ENCODE peak calls at places on chromosomes 3 and 15, in nine cellular contexts. One of them, this sample, is unnamed.

GRCh38 chr15:42092666-42093445 is 1.5 kb downstream of the PLA2G4D start:
- DNase-seq in CD8-positive, alpha-beta T cell: no peak
- DNase-seq in HepG2: no peak
- DNase-seq in adrenal gland: no peak
- DNase-seq in GM12864: no peak
- DNase-seq in astrocyte: no peak
- DNase-seq in IMR-90: no peak
- DNase-seq in fibroblast of pulmonary artery: no peak
- DNase-seq in transverse colon: no peak
- DNase-seq in this sample: no peak

GRCh38 chr15:71742964-71743363 is 67.4 kb upstream of the NR2E3 start:
- DNase-seq in CD8-positive, alpha-beta T cell: no peak
- DNase-seq in HepG2: no peak
- DNase-seq in adrenal gland: no peak
- DNase-seq in GM12864: no peak
- DNase-seq in astrocyte: no peak
- DNase-seq in IMR-90: no peak
- DNase-seq in fibroblast of pulmonary artery: no peak
- DNase-seq in transverse colon: no peak
- DNase-seq in this sample: no peak

GRCh38 chr15:86247249-86247955 is 167.7 kb downstream of the AGBL1 start:
- DNase-seq in CD8-positive, alpha-beta T cell: no peak
- DNase-seq in HepG2: no peak
- DNase-seq in adrenal gland: peak
- DNase-seq in GM12864: no peak
- DNase-seq in astrocyte: no peak
- DNase-seq in IMR-90: no peak
- DNase-seq in fibroblast of pulmonary artery: no peak
- DNase-seq in transverse colon: no peak
- DNase-seq in this sample: no peak

GRCh38 chr3:8266679-8267267 is 234.8 kb upstream of the LMCD1 start:
- DNase-seq in CD8-positive, alpha-beta T cell: no peak
- DNase-seq in HepG2: no peak
- DNase-seq in adrenal gland: no peak
- DNase-seq in GM12864: no peak
- DNase-seq in astrocyte: peak
- DNase-seq in IMR-90: no peak
- DNase-seq in fibroblast of pulmonary artery: no peak
- DNase-seq in transverse colon: no peak
- DNase-seq in this sample: no peak

GRCh38 chr3:65473746-65474145 is 565.0 kb downstream of the MAGI1 start:
- DNase-seq in CD8-positive, alpha-beta T cell: no peak
- DNase-seq in HepG2: no peak
- DNase-seq in adrenal gland: no peak
- DNase-seq in GM12864: no peak
- DNase-seq in astrocyte: peak
- DNase-seq in IMR-90: peak
- DNase-seq in fibroblast of pulmonary artery: peak
- DNase-seq in transverse colon: no peak
- DNase-seq in this sample: no peak

GRCh38 chr3:18071833-18072232 is 329.4 kb upstream of the TBC1D5 start:
- DNase-seq in CD8-positive, alpha-beta T cell: no peak
- DNase-seq in HepG2: no peak
- DNase-seq in adrenal gland: no peak
- DNase-seq in GM12864: no peak
- DNase-seq in astrocyte: peak
- DNase-seq in IMR-90: no peak
- DNase-seq in fibroblast of pulmonary artery: no peak
- DNase-seq in transverse colon: no peak
- DNase-seq in this sample: no peak

GRCh38 chr15:95291878-95292472 is 1038.5 kb upstream of the NR2F2 start:
- DNase-seq in CD8-positive, alpha-beta T cell: no peak
- DNase-seq in HepG2: peak
- DNase-seq in adrenal gland: no peak
- DNase-seq in GM12864: no peak
- DNase-seq in astrocyte: no peak
- DNase-seq in IMR-90: peak
- DNase-seq in fibroblast of pulmonary artery: peak
- DNase-seq in transverse colon: no peak
- DNase-seq in this sample: peak

GRCh38 chr15:62849316-62850129 is 193.0 kb upstream of the TPM1 start:
- DNase-seq in CD8-positive, alpha-beta T cell: no peak
- DNase-seq in HepG2: no peak
- DNase-seq in adrenal gland: no peak
- DNase-seq in GM12864: no peak
- DNase-seq in astrocyte: peak
- DNase-seq in IMR-90: no peak
- DNase-seq in fibroblast of pulmonary artery: no peak
- DNase-seq in transverse colon: no peak
- DNase-seq in this sample: no peak

GRCh38 chr3:128170866-128171516 is 17.7 kb downstream of the EEFSEC start:
- DNase-seq in CD8-positive, alpha-beta T cell: no peak
- DNase-seq in HepG2: peak
- DNase-seq in adrenal gland: peak
- DNase-seq in GM12864: no peak
- DNase-seq in astrocyte: peak
- DNase-seq in IMR-90: peak
- DNase-seq in fibroblast of pulmonary artery: peak
- DNase-seq in transverse colon: peak
- DNase-seq in this sample: peak

GRCh38 chr15:84034831-84035753 is 200.5 kb upstream of the GOLGA6L4 start:
- DNase-seq in CD8-positive, alpha-beta T cell: no peak
- DNase-seq in HepG2: peak
- DNase-seq in adrenal gland: no peak
- DNase-seq in GM12864: peak
- DNase-seq in astrocyte: peak
- DNase-seq in IMR-90: peak
- DNase-seq in fibroblast of pulmonary artery: peak
- DNase-seq in transverse colon: no peak
- DNase-seq in this sample: peak

GRCh38 chr3:182979103-182979697 is 1.1 kb downstream of the DCUN1D1 start:
- DNase-seq in CD8-positive, alpha-beta T cell: no peak
- DNase-seq in HepG2: peak
- DNase-seq in adrenal gland: no peak
- DNase-seq in GM12864: no peak
- DNase-seq in astrocyte: peak
- DNase-seq in IMR-90: peak
- DNase-seq in fibroblast of pulmonary artery: no peak
- DNase-seq in transverse colon: no peak
- DNase-seq in this sample: peak

GRCh38 chr3:14391033-14391432 is 11.4 kb upstream of the SLC6A6 start:
- DNase-seq in CD8-positive, alpha-beta T cell: no peak
- DNase-seq in HepG2: peak
- DNase-seq in adrenal gland: peak
- DNase-seq in GM12864: no peak
- DNase-seq in astrocyte: peak
- DNase-seq in IMR-90: peak
- DNase-seq in fibroblast of pulmonary artery: peak
- DNase-seq in transverse colon: no peak
- DNase-seq in this sample: no peak

DNA sequence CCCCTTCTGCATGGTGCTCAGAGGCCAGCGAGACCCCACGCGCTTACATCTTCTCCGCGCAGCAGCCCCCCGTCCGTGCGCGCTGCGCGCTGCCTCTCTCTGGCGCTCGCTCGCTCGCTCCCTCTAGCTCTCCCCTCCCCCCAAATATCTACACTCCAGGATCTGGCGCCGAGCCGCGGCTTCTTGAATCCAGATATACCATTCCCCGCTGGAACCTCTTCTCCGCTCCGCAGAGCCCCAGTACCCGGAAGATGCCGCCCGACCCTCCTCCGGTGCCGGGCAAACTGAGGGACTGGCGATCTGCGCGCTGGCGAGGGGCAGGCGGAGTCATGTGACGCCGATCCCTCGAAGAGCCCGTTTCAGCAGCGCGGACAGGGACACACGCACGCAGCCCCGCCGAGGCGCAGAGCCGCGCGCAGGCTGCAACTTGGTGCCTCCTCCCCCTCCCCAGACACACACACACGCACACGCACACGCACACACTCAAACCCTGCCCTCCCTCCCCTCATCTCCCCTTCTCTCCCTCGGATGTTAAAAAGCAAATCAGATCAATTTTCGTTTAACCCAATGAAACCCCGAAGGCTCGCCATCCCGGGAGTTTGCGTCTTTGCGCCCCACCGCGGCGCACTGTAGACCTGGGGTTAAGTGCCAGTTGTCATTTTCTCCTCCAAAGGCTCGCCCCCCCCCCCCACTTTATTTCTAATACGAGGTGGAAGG is at the start of gene RASGRF1:
- DNase-seq in CD8-positive, alpha-beta T cell: no peak
- DNase-seq in HepG2: no peak
- DNase-seq in adrenal gland: no peak
- DNase-seq in GM12864: no peak
- DNase-seq in astrocyte: no peak
- DNase-seq in IMR-90: no peak
- DNase-seq in fibroblast of pulmonary artery: no peak
- DNase-seq in transverse colon: no peak
- DNase-seq in this sample: no peak
- H3K4me3 ChIP-seq in CD8-positive, alpha-beta T cell: no peak
- H3K4me3 ChIP-seq in HepG2: no peak
- H3K4me3 ChIP-seq in adrenal gland: no peak
- H3K4me3 ChIP-seq in GM12864: no peak
- H3K4me3 ChIP-seq in astrocyte: no peak
- H3K4me3 ChIP-seq in IMR-90: no peak
- H3K4me3 ChIP-seq in fibroblast of pulmonary artery: no peak
- H3K4me3 ChIP-seq in transverse colon: no peak
- H3K4me3 ChIP-seq in this sample: no peak

GRCh38 chr3:48439820-48440589 is at the start of the genes CCDC51 and TMA7:
- DNase-seq in CD8-positive, alpha-beta T cell: peak
- DNase-seq in HepG2: peak
- DNase-seq in adrenal gland: peak
- DNase-seq in GM12864: peak
- DNase-seq in astrocyte: peak
- DNase-seq in IMR-90: peak
- DNase-seq in fibroblast of pulmonary artery: peak
- DNase-seq in transverse colon: peak
- DNase-seq in this sample: peak
- TF ChIP-seq CTCF in CD8-positive, alpha-beta T cell: no peak
- TF ChIP-seq CTCF in HepG2: peak
- TF ChIP-seq CTCF in adrenal gland: no peak
- TF ChIP-seq CTCF in GM12864: no peak
- TF ChIP-seq CTCF in astrocyte: no peak
- TF ChIP-seq CTCF in IMR-90: no peak
- TF ChIP-seq CTCF in fibroblast of pulmonary artery: no peak
- TF ChIP-seq CTCF in transverse colon: no peak
- TF ChIP-seq CTCF in this sample: no peak

GRCh38 chr3:44722103-44722401 is 7.4 kb upstream of the ZNF501 start:
- DNase-seq in CD8-positive, alpha-beta T cell: no peak
- DNase-seq in HepG2: no peak
- DNase-seq in adrenal gland: no peak
- DNase-seq in GM12864: no peak
- DNase-seq in astrocyte: no peak
- DNase-seq in IMR-90: no peak
- DNase-seq in fibroblast of pulmonary artery: no peak
- DNase-seq in transverse colon: no peak
- DNase-seq in this sample: no peak

GRCh38 chr3:44721231-44722102 is 8.0 kb upstream of the ZNF501 start:
- DNase-seq in CD8-positive, alpha-beta T cell: no peak
- DNase-seq in HepG2: no peak
- DNase-seq in adrenal gland: no peak
- DNase-seq in GM12864: no peak
- DNase-seq in astrocyte: peak
- DNase-seq in IMR-90: peak
- DNase-seq in fibroblast of pulmonary artery: peak
- DNase-seq in transverse colon: no peak
- DNase-seq in this sample: no peak
- H3K4me3 ChIP-seq in CD8-positive, alpha-beta T cell: no peak
- H3K4me3 ChIP-seq in HepG2: no peak
- H3K4me3 ChIP-seq in adrenal gland: no peak
- H3K4me3 ChIP-seq in GM12864: no peak
- H3K4me3 ChIP-seq in astrocyte: no peak
- H3K4me3 ChIP-seq in IMR-90: no peak
- H3K4me3 ChIP-seq in fibroblast of pulmonary artery: no peak
- H3K4me3 ChIP-seq in transverse colon: no peak
- H3K4me3 ChIP-seq in this sample: no peak

DNA sequence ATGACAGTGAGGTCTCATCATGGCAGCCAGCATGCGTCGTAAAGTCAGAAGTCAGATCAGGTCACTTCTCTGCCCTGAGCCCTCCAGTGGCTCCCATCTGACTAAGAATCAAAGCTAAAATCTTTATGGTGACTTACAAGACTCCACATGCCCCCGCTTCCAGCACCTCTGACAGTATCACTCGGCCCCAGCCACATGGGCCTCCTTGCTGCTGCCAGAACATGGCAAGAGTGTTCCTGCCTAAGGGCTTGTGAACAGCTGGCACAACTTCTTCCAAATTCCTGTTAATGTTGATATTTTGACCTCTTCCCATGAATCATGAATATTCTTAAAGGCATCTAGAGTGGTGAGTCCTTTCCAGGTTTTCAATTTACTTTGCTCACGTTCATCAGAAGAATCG is 20.5 kb downstream of the POLR2M start:
- DNase-seq in CD8-positive, alpha-beta T cell: no peak
- DNase-seq in HepG2: no peak
- DNase-seq in adrenal gland: no peak
- DNase-seq in GM12864: no peak
- DNase-seq in astrocyte: peak
- DNase-seq in IMR-90: peak
- DNase-seq in fibroblast of pulmonary artery: no peak
- DNase-seq in transverse colon: no peak
- DNase-seq in this sample: no peak
- TF ChIP-seq CTCF in CD8-positive, alpha-beta T cell: no peak
- TF ChIP-seq CTCF in HepG2: no peak
- TF ChIP-seq CTCF in adrenal gland: no peak
- TF ChIP-seq CTCF in GM12864: no peak
- TF ChIP-seq CTCF in astrocyte: no peak
- TF ChIP-seq CTCF in IMR-90: no peak
- TF ChIP-seq CTCF in fibroblast of pulmonary artery: no peak
- TF ChIP-seq CTCF in transverse colon: no peak
- TF ChIP-seq CTCF in this sample: no peak

GRCh38 chr3:94873751-94874150 is 810.9 kb downstream of the NSUN3 start:
- DNase-seq in CD8-positive, alpha-beta T cell: no peak
- DNase-seq in HepG2: no peak
- DNase-seq in adrenal gland: no peak
- DNase-seq in GM12864: no peak
- DNase-seq in astrocyte: no peak
- DNase-seq in IMR-90: no peak
- DNase-seq in fibroblast of pulmonary artery: no peak
- DNase-seq in transverse colon: no peak
- DNase-seq in this sample: no peak

GRCh38 chr3:94869059-94869547 is 806.2 kb downstream of the NSUN3 start:
- DNase-seq in CD8-positive, alpha-beta T cell: no peak
- DNase-seq in HepG2: no peak
- DNase-seq in adrenal gland: no peak
- DNase-seq in GM12864: no peak
- DNase-seq in astrocyte: no peak
- DNase-seq in IMR-90: no peak
- DNase-seq in fibroblast of pulmonary artery: no peak
- DNase-seq in transverse colon: no peak
- DNase-seq in this sample: no peak
- H3K4me3 ChIP-seq in CD8-positive, alpha-beta T cell: no peak
- H3K4me3 ChIP-seq in HepG2: no peak
- H3K4me3 ChIP-seq in adrenal gland: no peak
- H3K4me3 ChIP-seq in GM12864: no peak
- H3K4me3 ChIP-seq in astrocyte: no peak
- H3K4me3 ChIP-seq in IMR-90: no peak
- H3K4me3 ChIP-seq in fibroblast of pulmonary artery: no peak
- H3K4me3 ChIP-seq in transverse colon: no peak
- H3K4me3 ChIP-seq in this sample: no peak

This sample was measured in GM12865.